ENCODE peak calls at places on chromosomes 2 and 18, in nine cellular contexts. C, M, L, R, Z, O, X, P and V are unnamed samples.

GRCh38 chr2:121831841-121832240 is 76.4 kb downstream of the TSN start:
- DNase-seq in C (no peak), M (no peak), L (no peak), R (no peak), Z (no peak), O (no peak), X (no peak), P (peak), V (no peak)

GRCh38 chr2:20040489-20041172 is 10.8 kb downstream of the LAPTM4A start:
- DNase-seq in C (no peak), M (no peak), L (no peak), R (no peak), Z (peak), O (no peak), X (no peak), P (peak), V (no peak)

GRCh38 chr2:227301523-227301922 is 23.5 kb upstream of the MFF start:
- DNase-seq in C (no peak), M (no peak), L (no peak), R (no peak), Z (no peak), O (no peak), X (no peak), P (no peak), V (no peak)

GRCh38 chr2:69801745-69802144 is 27.7 kb upstream of the GMCL1 start:
- DNase-seq in C (no peak), M (peak), L (no peak), R (no peak), Z (no peak), O (no peak), X (no peak), P (no peak), V (no peak)

GRCh38 chr2:241180495-241180894 is 8.0 kb upstream of the ANO7 start:
- DNase-seq in C (no peak), M (no peak), L (no peak), R (no peak), Z (no peak), O (no peak), X (no peak), P (no peak), V (no peak)

GRCh38 chr2:120794716-120795115 is 59.0 kb downstream of the GLI2 start:
- DNase-seq in C (no peak), M (no peak), L (no peak), R (no peak), Z (peak), O (no peak), X (no peak), P (peak), V (no peak)

GRCh38 chr2:227164745-227165350 is 424 bp downstream of the COL4A3 start:
- DNase-seq in C (peak), M (peak), L (peak), R (no peak), Z (no peak), O (peak), X (no peak), P (peak), V (no peak)

GRCh38 chr18:39453356-39453755 is 1887.8 kb upstream of the CELF4 start:
- DNase-seq in C (no peak), M (no peak), L (no peak), R (no peak), Z (no peak), O (no peak), X (no peak), P (peak), V (no peak)

GRCh38 chr2:148875387-148876051 is 492 bp downstream of the KIF5C start:
- DNase-seq in C (no peak), M (no peak), L (peak), R (no peak), Z (no peak), O (no peak), X (no peak), P (peak), V (no peak)
- H3K4me3 ChIP-seq in C (peak), M (peak), L (peak), R (peak), Z (no peak), O (no peak), X (no peak), P (peak), V (no peak)

DNA sequence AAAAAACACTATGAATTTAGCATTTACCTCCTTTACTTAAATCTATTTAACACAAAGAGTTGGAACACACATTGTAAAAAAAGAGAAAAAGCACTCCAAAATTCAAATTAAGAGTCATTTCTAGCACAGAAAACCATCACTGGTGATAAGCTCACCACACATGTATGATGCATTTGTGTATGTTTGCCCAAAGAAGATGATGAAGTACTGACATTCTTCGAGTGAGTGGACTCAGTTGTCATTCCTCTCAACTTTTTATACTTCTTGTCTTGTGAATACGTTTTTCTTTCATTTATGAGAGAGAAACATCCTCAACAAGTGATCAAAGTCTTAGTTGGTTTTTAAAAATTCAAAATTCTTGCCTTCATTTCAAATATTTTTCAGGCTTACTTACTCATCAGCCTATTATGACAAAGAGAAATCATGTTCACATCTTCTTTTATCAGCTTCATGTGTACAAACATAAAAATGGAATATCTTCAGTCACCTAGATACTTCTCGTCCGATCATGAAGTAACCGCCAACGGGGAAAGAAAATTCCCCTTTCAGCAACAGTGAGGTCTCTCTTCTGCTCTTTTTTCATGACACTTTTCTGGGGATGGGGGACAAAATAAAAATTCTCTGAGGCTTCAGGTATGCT is 1.5 kb downstream of the DSEL start:
- DNase-seq in C (no peak), M (no peak), L (no peak), R (peak), Z (peak), O (no peak), X (no peak), P (peak), V (no peak)
- H3K4me3 ChIP-seq in C (no peak), M (no peak), L (no peak), R (peak), Z (peak), O (no peak), X (peak), P (peak), V (no peak)

DNA sequence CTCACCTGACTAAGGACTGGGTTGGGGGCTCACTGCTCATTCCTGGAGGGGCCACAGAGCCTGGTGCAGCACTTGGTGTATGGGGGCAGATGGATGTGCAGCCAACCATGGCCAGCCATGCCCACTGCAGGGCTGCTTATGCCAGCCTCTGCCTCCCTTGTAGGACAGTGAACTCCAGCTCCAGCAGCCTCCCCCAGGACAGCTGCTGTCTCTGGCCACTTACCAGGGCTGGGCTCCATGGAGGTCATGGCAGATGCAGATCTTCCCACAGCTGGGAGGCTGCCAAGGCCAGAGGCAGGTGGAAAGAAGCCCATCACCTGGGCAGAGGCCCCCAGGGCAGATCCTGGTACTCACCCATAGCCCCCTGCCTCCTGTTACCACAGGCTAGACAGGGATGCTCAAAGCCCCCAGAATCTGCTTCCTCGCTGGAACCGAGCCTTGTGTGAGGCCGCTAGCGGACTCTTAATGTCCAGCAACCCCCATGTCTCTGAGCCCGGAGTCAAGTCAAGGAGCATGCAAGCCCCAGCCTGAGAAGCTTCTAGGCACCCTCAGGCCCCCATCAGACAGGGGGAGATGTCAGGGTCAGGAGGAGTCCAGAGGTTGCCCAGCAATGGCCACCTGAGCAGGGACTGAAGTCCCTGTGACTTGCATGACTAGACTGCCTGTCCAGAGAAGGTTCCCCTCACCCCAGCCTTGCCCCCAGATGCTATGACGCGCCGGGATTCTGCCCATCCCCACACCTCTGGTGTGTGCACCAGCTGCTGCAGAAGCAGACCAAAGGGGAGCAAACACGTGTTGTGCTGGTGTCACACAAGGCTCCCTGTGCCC is 123.6 kb downstream of the TWIST2 start:
- DNase-seq in C (no peak), M (no peak), L (no peak), R (no peak), Z (no peak), O (no peak), X (no peak), P (no peak), V (no peak)
- H3K4me3 ChIP-seq in C (no peak), M (no peak), L (no peak), R (no peak), Z (no peak), O (no peak), X (no peak), P (no peak), V (no peak)

GRCh38 chr2:143248631-143249030 is 119.4 kb downstream of the ARHGAP15 start:
- DNase-seq in C (no peak), M (no peak), L (no peak), R (no peak), Z (no peak), O (no peak), X (no peak), P (no peak), V (no peak)
- H3K4me3 ChIP-seq in C (no peak), M (no peak), L (no peak), R (no peak), Z (no peak), O (no peak), X (no peak), P (no peak), V (no peak)

GRCh38 chr2:68365087-68365486 is at the start of gene PLEK:
- DNase-seq in C (no peak), M (peak), L (peak), R (no peak), Z (no peak), O (peak), X (no peak), P (no peak), V (peak)

GRCh38 chr2:68368657-68369339 is 3.7 kb downstream of the PLEK start:
- DNase-seq in C (peak), M (no peak), L (no peak), R (peak), Z (peak), O (no peak), X (peak), P (peak), V (no peak)

GRCh38 chr2:68367918-68368656 is 3.0 kb downstream of the PLEK start:
- DNase-seq in C (no peak), M (no peak), L (no peak), R (no peak), Z (no peak), O (no peak), X (no peak), P (peak), V (no peak)

GRCh38 chr2:68363731-68364130 is 1.4 kb upstream of the PLEK start:
- DNase-seq in C (no peak), M (no peak), L (no peak), R (no peak), Z (no peak), O (no peak), X (no peak), P (no peak), V (no peak)

GRCh38 chr2:68366083-68366560 is 1.0 kb downstream of the PLEK start:
- DNase-seq in C (no peak), M (peak), L (no peak), R (no peak), Z (no peak), O (no peak), X (no peak), P (no peak), V (no peak)
- H3K4me3 ChIP-seq in C (no peak), M (peak), L (peak), R (no peak), Z (no peak), O (no peak), X (no peak), P (no peak), V (no peak)

GRCh38 chr2:218961229-218961628 is 1.8 kb downstream of the CDK5R2 start:
- DNase-seq in C (no peak), M (no peak), L (no peak), R (no peak), Z (no peak), O (no peak), X (no peak), P (no peak), V (no peak)
- H3K4me3 ChIP-seq in C (peak), M (no peak), L (no peak), R (no peak), Z (no peak), O (no peak), X (no peak), P (no peak), V (no peak)

DNA sequence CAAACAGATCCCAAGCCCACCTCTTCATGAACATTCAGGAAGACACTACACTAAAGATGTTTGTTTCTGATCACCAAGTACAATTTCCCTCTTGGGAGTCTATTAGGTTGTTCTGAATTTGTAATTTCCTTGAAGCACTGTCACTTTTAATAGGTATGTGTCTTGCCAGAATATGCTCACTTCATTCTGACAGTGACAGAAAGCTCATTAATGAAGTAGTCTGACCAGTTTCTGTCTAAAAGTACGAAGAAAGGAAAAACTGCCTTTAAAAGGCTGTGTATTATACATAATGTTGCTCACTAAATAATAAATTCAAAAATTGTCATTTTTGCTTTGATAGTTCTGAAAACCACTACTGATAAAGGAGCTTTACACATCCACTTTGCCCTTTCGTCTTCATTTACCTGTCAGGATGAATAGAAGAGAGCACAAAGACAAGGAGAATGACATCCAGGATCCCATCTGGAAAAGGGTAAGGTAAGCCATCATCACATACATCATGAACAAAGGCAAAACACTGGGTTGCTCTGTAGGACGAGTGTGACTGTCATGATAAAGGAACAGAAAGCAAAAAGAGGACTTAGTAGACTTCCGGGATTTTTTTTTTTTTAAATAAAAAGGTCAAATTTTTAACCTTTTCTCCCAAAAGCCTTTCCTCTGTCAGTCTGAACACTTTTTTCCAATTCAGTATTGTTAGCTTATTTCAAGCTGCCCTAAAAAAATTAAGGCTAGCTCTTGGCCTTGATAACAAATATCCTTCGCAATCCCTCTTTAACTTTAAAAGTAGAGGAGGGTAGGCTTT is 103.4 kb downstream of the METTL8 start:
- DNase-seq in C (no peak), M (peak), L (no peak), R (no peak), Z (no peak), O (no peak), X (no peak), P (no peak), V (no peak)
- H3K4me3 ChIP-seq in C (no peak), M (peak), L (no peak), R (no peak), Z (no peak), O (no peak), X (no peak), P (no peak), V (no peak)

DNA sequence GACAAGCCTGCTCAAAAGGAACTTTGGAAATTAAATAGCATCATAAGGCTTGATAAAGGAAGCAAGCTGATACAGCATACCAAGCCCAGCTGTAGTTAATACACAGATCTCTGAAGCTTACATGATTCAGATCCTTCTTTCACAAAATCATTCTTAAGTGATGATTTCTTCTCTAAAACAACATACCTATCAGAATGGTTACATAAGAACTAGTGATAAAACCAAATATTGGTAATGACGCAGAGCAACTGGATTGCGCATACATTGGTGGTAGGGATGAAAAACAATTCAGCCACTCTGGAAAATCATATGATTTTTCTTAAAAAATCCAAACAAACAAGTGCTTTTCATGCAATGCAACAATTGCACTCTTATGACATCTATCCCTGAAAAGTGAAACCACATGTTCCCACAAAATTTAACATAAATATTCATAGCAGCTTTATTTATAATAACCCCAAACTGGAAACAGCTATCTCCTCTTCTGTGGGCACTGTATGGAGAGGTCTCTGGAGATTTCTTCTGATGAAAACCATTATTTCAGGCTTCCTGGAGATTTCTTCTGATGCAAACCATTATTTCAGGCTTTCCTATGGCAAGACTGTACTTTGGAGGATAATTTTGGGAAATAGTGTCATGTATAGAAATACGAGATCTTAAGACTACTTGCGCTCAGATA is 153.6 kb upstream of the DSEL start:
- DNase-seq in C (no peak), M (no peak), L (no peak), R (peak), Z (peak), O (no peak), X (peak), P (peak), V (no peak)
- H3K4me3 ChIP-seq in C (no peak), M (no peak), L (no peak), R (no peak), Z (no peak), O (no peak), X (no peak), P (peak), V (no peak)

GRCh38 chr2:100409975-100410647 is 7.4 kb downstream of the CHST10 start:
- DNase-seq in C (no peak), M (no peak), L (no peak), R (no peak), Z (no peak), O (no peak), X (no peak), P (no peak), V (no peak)

GRCh38 chr2:100408104-100408503 is 9.4 kb downstream of the CHST10 start:
- DNase-seq in C (no peak), M (no peak), L (no peak), R (no peak), Z (no peak), O (no peak), X (no peak), P (no peak), V (no peak)

GRCh38 chr2:100407600-100407999 is 9.9 kb downstream of the CHST10 start:
- DNase-seq in C (no peak), M (no peak), L (no peak), R (no peak), Z (no peak), O (no peak), X (no peak), P (no peak), V (no peak)

GRCh38 chr2:100409461-100409860 is 8.0 kb downstream of the CHST10 start:
- DNase-seq in C (no peak), M (no peak), L (no peak), R (no peak), Z (no peak), O (no peak), X (no peak), P (no peak), V (no peak)

DNA sequence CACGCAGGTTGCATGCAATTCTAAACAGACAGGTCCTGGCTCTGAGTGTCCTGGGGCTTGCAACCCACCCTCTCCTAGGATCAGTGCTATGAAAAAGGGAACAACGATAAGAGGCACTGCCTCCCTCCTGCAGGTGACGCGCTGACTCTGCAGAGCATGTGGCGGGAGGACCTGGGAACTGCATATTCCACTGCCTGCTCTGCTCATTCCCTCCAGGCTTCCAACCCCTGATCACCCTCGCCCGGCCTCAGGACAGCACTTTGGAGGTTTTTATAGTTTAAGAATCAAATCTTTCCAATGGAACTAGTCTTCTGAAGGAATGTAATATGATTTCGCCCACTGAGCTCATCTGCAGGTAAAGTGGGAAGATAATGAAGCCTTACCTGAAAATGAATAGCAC is 8.5 kb downstream of the CHST10 start:
- DNase-seq in C (no peak), M (no peak), L (no peak), R (no peak), Z (no peak), O (no peak), X (no peak), P (no peak), V (no peak)
- H3K4me3 ChIP-seq in C (no peak), M (no peak), L (no peak), R (no peak), Z (no peak), O (no peak), X (no peak), P (no peak), V (no peak)